ENCODE peak calls at places on chromosomes 13 and 19, in four cellular contexts. X is LHCN-M2; W is activated naive CD4-positive, alpha-beta T cell treated with anti-CD3 and anti-CD28 coated beads, Interleukin-2, amount 10 ng/mL, durations not matched to agents 7 days and 5 days; L is GM04504. R is an unnamed sample.

GRCh38 chr19:21221653-21222052 is 79.8 kb downstream of the ZNF431 start:
- DNase-seq in W (no peak), L (no peak), X (peak), R (no peak)

GRCh38 chr19:34806976-34807860 is 34.2 kb upstream of the ZNF599 start:
- DNase-seq in X (no peak), L (no peak), W (no peak), R (no peak)

GRCh38 chr13:99873141-99873540 is 98.4 kb downstream of the ZIC5 start:
- DNase-seq in W (no peak), X (no peak), L (no peak), R (no peak)

GRCh38 chr13:39253774-39254173 is 215.5 kb downstream of the NHLRC3 start:
- DNase-seq in X (peak), W (no peak), L (no peak), R (peak)

GRCh38 chr19:34960103-34960805 is 3.8 kb downstream of the ZNF792 start:
- DNase-seq in X (peak), L (peak), W (no peak), R (no peak)

GRCh38 chr13:48311223-48311622 is 7.7 kb downstream of the RB1 start:
- DNase-seq in W (no peak), X (no peak), L (no peak), R (no peak)

GRCh38 chr19:38786572-38787265 is 2.3 kb upstream of the LGALS7B start:
- DNase-seq in W (no peak), X (no peak), L (no peak), R (no peak)

GRCh38 chr19:3343619-3344502 is 22.5 kb upstream of the NFIC start:
- DNase-seq in L (peak), X (peak), W (peak), R (peak)

GRCh38 chr13:39417131-39417530 is 185.9 kb downstream of the LHFPL6 start:
- DNase-seq in W (no peak), X (peak), L (no peak), R (no peak)

GRCh38 chr13:101331731-101332130 is 84.6 kb downstream of the NALCN start:
- DNase-seq in L (no peak), X (peak), W (no peak), R (no peak)

GRCh38 chr19:8340341-8341096 is 2.5 kb downstream of the KANK3 start:
- DNase-seq in L (no peak), W (no peak), X (no peak), R (no peak)

GRCh38 chr19:5823579-5824281 is 15.8 kb downstream of the FUT6 start:
- DNase-seq in L (no peak), X (no peak), W (no peak), R (no peak)

GRCh38 chr13:101416181-101417042 is at the start of gene NALCN:
- DNase-seq in W (no peak), L (no peak), X (no peak), R (no peak)

GRCh38 chr13:62387642-62388041 is 972.0 kb upstream of the PCDH20 start:
- DNase-seq in W (no peak), L (no peak), X (no peak), R (no peak)

GRCh38 chr13:28657784-28658538 is 969 bp upstream of the POMP start:
- DNase-seq in X (peak), L (no peak), W (no peak), R (no peak)

GRCh38 chr13:111474136-111475002 is 153.9 kb downstream of the TEX29 start:
- DNase-seq in L (peak), X (peak), W (no peak), R (no peak)

GRCh38 chr19:39401549-39402416 is 4.9 kb upstream of the ZFP36 start:
- DNase-seq in W (peak), L (no peak), X (peak), R (peak)

GRCh38 chr13:95784891-95785290 is 108.0 kb downstream of the DNAJC3 start:
- DNase-seq in L (no peak), X (peak), W (no peak), R (no peak)

GRCh38 chr19:18173572-18174294 is at the start of gene IFI30:
- DNase-seq in X (peak), L (no peak), W (peak), R (no peak)

GRCh38 chr13:37869756-37870488 is at the start of gene TRPC4:
- DNase-seq in W (no peak), L (peak), X (peak), R (no peak)

R was measured in skeletal muscle cell.